ENCODE peak calls at places on chromosomes 3 and 15, in six cellular contexts. C is iris pigment epithelial cell; J is HEK293T; R is Caco-2; L is kidney tubule cell; P is stimulated activated CD4-positive, alpha-beta T cell treated with anti-CD3 and anti-CD28 coated beads, TNF-alpha, amount 100 ng/mL, for 4 hours. E is an unnamed sample.

GRCh38 chr3:72196377-72196929 is 411.5 kb upstream of the PROK2 start:
- DNase-seq in C (no peak), J (no peak), R (no peak), L (no peak), P (no peak), E (no peak)

GRCh38 chr15:85741662-85742061 is 53.1 kb downstream of the KLHL25 start:
- DNase-seq in C (no peak), J (no peak), R (no peak), L (no peak), P (no peak), E (no peak)

GRCh38 chr15:42359990-42360389 is 689 bp downstream of the CAPN3 start:
- DNase-seq in C (no peak), J (no peak), R (no peak), L (no peak), P (no peak), E (no peak)

GRCh38 chr15:40985541-40986330 is 32.5 kb downstream of the CHAC1 start:
- DNase-seq in C (peak), J (no peak), R (no peak), L (no peak), P (no peak), E (no peak)

GRCh38 chr3:184524981-184525336 is 36.6 kb upstream of the EPHB3 start:
- DNase-seq in C (no peak), J (no peak), R (no peak), L (no peak), P (no peak), E (no peak)

GRCh38 chr15:32959077-32959476 is 235.4 kb downstream of the FMN1 start:
- DNase-seq in C (peak), J (no peak), R (no peak), L (no peak), P (no peak), E (no peak)

GRCh38 chr15:82810863-82811421 is 1.5 kb downstream of the WHAMM start:
- DNase-seq in C (peak), J (no peak), R (peak), L (peak), P (no peak), E (no peak)

GRCh38 chr3:73423133-73423532 is 201.6 kb downstream of the PDZRN3 start:
- DNase-seq in C (no peak), J (no peak), R (no peak), L (no peak), P (no peak), E (no peak)

GRCh38 chr3:170003881-170004356 is 33.9 kb upstream of the GPR160 start:
- DNase-seq in C (no peak), J (no peak), R (no peak), L (no peak), P (no peak), E (no peak)

GRCh38 chr3:47865192-47865591 is 62.3 kb downstream of the DHX30 start:
- DNase-seq in C (peak), J (no peak), R (no peak), L (peak), P (no peak), E (no peak)

GRCh38 chr3:111143-112069 is 85.2 kb upstream of the CHL1 start:
- DNase-seq in C (no peak), J (no peak), R (no peak), L (no peak), P (no peak), E (no peak)

GRCh38 chr3:18812316-18812715 is 336.0 kb upstream of the KCNH8 start:
- DNase-seq in C (peak), J (no peak), R (no peak), L (peak), P (no peak), E (no peak)

GRCh38 chr15:57340673-57341259 is 35.5 kb upstream of the CGNL1 start:
- DNase-seq in C (peak), J (peak), R (peak), L (peak), P (peak), E (no peak)

GRCh38 chr15:40984963-40985362 is 31.7 kb downstream of the CHAC1 start:
- DNase-seq in C (peak), J (no peak), R (no peak), L (no peak), P (no peak), E (no peak)

GRCh38 chr3:40649346-40649745 is 124.6 kb downstream of the ZNF621 start:
- DNase-seq in C (no peak), J (no peak), R (no peak), L (no peak), P (no peak), E (no peak)

GRCh38 chr3:103308921-103309320 is 874.1 kb downstream of the ZPLD1 start:
- DNase-seq in C (no peak), J (peak), R (peak), L (peak), P (no peak), E (no peak)

GRCh38 chr3:143070977-143071551 is 48.5 kb upstream of the CHST2 start:
- DNase-seq in C (peak), J (no peak), R (peak), L (peak), P (no peak), E (no peak)

GRCh38 chr3:15989419-15989818 is 185.1 kb upstream of the GALNT15 start:
- DNase-seq in C (peak), J (no peak), R (no peak), L (peak), P (no peak), E (no peak)

GRCh38 chr3:141650783-141651182 is 87.3 kb upstream of the RNF7 start:
- DNase-seq in C (no peak), J (no peak), R (no peak), L (no peak), P (no peak), E (no peak)

GRCh38 chr15:70327328-70328136 is 229.8 kb upstream of the TLE3 start:
- DNase-seq in C (peak), J (no peak), R (no peak), L (peak), P (no peak), E (no peak)

E was measured in activated CD4-positive, CD25-positive, alpha-beta regulatory T cell.